ENCODE peak calls at places on chromosomes 3 and 15, in ten cellular contexts. G is stimulated activated CD4-positive, alpha-beta T cell treated with anti-CD3 and anti-CD28 coated beads, Interleukin-12 subunit alpha, Interleukin-12 subunit beta, amount 100 ng/mL, for 4 hours; I is chondrocyte; N is activated naive CD4-positive, alpha-beta T cell treated with Interleukin-2 at 50 U/mL for 16 hours; M is T-helper 1 cell; J is left ventricle myocardium inferior; R is GM13977; A is SW480; Y is MV-4-11; T is activated T-helper 1 cell treated with anti-CD3 and anti-CD28 coated beads, Interleukin-2, amount 50 U/mL, for 16 hours. S is an unnamed sample.

GRCh38 chr3:25856902-25857518 is 67.1 kb downstream of the OXSM start:
- DNase-seq in G (no peak), I (no peak), N (no peak), M (no peak), J (no peak), R (peak), A (peak), Y (peak), T (no peak), S (no peak)

GRCh38 chr3:182959474-182960350 is 20.6 kb downstream of the DCUN1D1 start:
- DNase-seq in G (no peak), I (no peak), N (no peak), M (no peak), J (no peak), R (no peak), A (no peak), Y (peak), T (no peak), S (no peak)

GRCh38 chr3:52366527-52366926 is 50.4 kb downstream of the DNAH1 start:
- DNase-seq in G (no peak), I (no peak), N (no peak), M (no peak), J (no peak), R (no peak), A (no peak), Y (no peak), T (no peak), S (no peak)

GRCh38 chr15:71013446-71013845 is 101.8 kb upstream of the THSD4 start:
- DNase-seq in G (no peak), I (no peak), N (no peak), M (no peak), J (no peak), R (no peak), A (no peak), Y (no peak), T (no peak), S (no peak)

GRCh38 chr3:149879872-149880271 is 66.9 kb downstream of the RNF13 start:
- DNase-seq in G (peak), I (no peak), N (peak), M (no peak), J (peak), R (no peak), A (peak), Y (peak), T (no peak), S (no peak)

GRCh38 chr15:57333487-57333886 is 42.8 kb upstream of the CGNL1 start:
- DNase-seq in G (no peak), I (no peak), N (no peak), M (no peak), J (no peak), R (no peak), A (no peak), Y (no peak), T (no peak), S (no peak)

GRCh38 chr3:30693470-30694120 is 87.2 kb downstream of the TGFBR2 start:
- DNase-seq in G (no peak), I (no peak), N (peak), M (no peak), J (no peak), R (peak), A (peak), Y (peak), T (no peak), S (no peak)

GRCh38 chr3:132285620-132285945 is 31.6 kb upstream of the ACP3 start:
- DNase-seq in G (no peak), I (no peak), N (no peak), M (no peak), J (no peak), R (no peak), A (no peak), Y (no peak), T (no peak), S (no peak)

GRCh38 chr3:183807329-183807728 is 18.0 kb downstream of the MAP6D1 start:
- DNase-seq in G (no peak), I (no peak), N (no peak), M (no peak), J (no peak), R (no peak), A (no peak), Y (no peak), T (no peak), S (no peak)

GRCh38 chr3:188553569-188553968 is 399.6 kb downstream of the LPP start:
- DNase-seq in G (no peak), I (no peak), N (peak), M (no peak), J (no peak), R (no peak), A (no peak), Y (no peak), T (no peak), S (no peak)

GRCh38 chr15:93249599-93249998 is 160.6 kb upstream of the RGMA start:
- DNase-seq in G (no peak), I (no peak), N (no peak), M (no peak), J (no peak), R (no peak), A (no peak), Y (no peak), T (no peak), S (no peak)